ENCODE peak calls at places on chromosome 1, in four cellular contexts. N is IMR-90, T is H1, J is H9. L is an unnamed sample.
A peak's percentile ranks its signal among the peaks of the same experiment; 100 is the strongest.

GRCh38 chr1:211912064-211912463 is 81.5 kb upstream of the LPGAT1 start:
- DNase-seq in N (no peak), T (no peak), J (no peak), L (no peak)

GRCh38 chr1:108897865-108898720 is 21.3 kb downstream of the GPSM2 start:
- DNase-seq in N (peak; percentile 79), T (no peak), J (no peak), L (peak; percentile 53)

GRCh38 chr1:164886101-164886500 is 327.1 kb downstream of the PBX1 start:
- DNase-seq in N (no peak), T (no peak), J (no peak), L (peak; percentile 76)

GRCh38 chr1:58786184-58786926 is 2.5 kb upstream of the JUN start:
- DNase-seq in N (peak; percentile 54), T (no peak), J (no peak), L (no peak)

GRCh38 chr1:226722240-226722900 is 16.7 kb downstream of the ITPKB start:
- DNase-seq in N (no peak), T (no peak), J (no peak), L (no peak)

GRCh38 chr1:92784051-92784638 is 763 bp downstream of the EVI5 start:
- DNase-seq in N (peak; percentile 61), T (no peak), J (peak; percentile 31), L (peak; percentile 42)

GRCh38 chr1:94032637-94033036 is 88.3 kb downstream of the ABCA4 start:
- DNase-seq in N (no peak), T (no peak), J (no peak), L (no peak)

GRCh38 chr1:109764561-109765482 is 1.1 kb upstream of the EPS8L3 start:
- DNase-seq in N (no peak), T (no peak), J (no peak), L (no peak)

GRCh38 chr1:112444269-112444668 is 48.3 kb downstream of the CTTNBP2NL start:
- DNase-seq in N (peak; percentile 77), T (no peak), J (no peak), L (no peak)

GRCh38 chr1:200877010-200877409 is 4.2 kb downstream of the GPR25 start:
- DNase-seq in N (no peak), T (no peak), J (no peak), L (no peak)

DNA sequence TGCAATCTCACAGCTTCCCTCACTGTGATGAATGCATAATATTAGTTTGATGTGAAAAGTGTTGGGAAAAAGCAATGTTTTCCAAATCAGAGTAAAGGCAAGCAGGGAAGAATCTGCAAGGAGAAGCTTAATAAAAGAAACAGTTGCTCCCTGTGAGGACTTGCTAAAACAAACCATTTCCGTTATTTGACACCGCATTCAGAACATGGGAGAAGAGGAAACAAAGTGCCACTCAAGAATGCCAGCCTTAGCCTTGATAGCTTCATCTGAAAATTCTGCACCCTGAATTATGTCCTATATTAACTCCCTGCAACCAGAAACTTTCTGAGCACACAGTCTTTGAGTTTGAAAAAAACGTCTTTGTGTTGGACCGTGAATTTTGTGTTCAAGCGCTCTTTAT is 208.7 kb downstream of the DAB1 start:
- DNase-seq in N (no peak), T (no peak), J (no peak), L (peak; percentile 23)
- H4K5ac ChIP-seq in N (no peak overlapping the region), T (no peak overlapping the region), J (no peak overlapping the region), L (no peak overlapping the region)

GRCh38 chr1:156896490-156897033 is 3.0 kb downstream of the PEAR1 start:
- DNase-seq in N (peak; percentile 92), T (peak; percentile 63), J (peak; percentile 54), L (peak; percentile 93)

GRCh38 chr1:156898971-156899657 is 5.6 kb downstream of the PEAR1 start:
- DNase-seq in N (no peak), T (no peak), J (no peak), L (no peak)

GRCh38 chr1:156900019-156900718 is 6.7 kb downstream of the PEAR1 start:
- DNase-seq in N (peak; percentile 77), T (no peak), J (no peak), L (no peak)

GRCh38 chr1:156897078-156897825 is 3.7 kb downstream of the PEAR1 start:
- DNase-seq in N (peak; percentile 67), T (no peak), J (no peak), L (no peak)

DNA sequence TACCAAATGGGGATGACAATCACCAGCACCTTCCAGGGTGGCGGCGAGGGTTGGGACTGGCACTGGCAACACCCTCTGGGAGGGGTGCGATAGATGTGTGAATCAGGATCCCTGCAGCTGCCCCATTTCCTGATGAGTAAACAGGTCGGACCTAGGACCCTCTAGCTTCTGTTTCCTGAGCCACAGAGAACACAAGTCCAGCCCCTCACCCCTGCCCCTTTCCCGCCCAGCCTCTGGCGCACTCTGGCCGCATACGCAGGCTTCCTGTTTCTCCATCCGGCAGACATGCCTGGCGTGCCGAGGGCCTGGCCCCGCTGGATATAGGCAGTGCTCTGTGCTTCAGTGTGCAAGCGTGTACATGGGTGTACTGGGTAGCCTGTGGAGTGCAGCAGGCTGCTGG is 4.6 kb downstream of the PEAR1 start:
- DNase-seq in N (peak; percentile 72), T (no peak), J (no peak), L (no peak)
- H3K9ac ChIP-seq in N (peak overlapping the region; percentile 62), T (no peak overlapping the region), J (no peak overlapping the region), L (no peak overlapping the region)

DNA sequence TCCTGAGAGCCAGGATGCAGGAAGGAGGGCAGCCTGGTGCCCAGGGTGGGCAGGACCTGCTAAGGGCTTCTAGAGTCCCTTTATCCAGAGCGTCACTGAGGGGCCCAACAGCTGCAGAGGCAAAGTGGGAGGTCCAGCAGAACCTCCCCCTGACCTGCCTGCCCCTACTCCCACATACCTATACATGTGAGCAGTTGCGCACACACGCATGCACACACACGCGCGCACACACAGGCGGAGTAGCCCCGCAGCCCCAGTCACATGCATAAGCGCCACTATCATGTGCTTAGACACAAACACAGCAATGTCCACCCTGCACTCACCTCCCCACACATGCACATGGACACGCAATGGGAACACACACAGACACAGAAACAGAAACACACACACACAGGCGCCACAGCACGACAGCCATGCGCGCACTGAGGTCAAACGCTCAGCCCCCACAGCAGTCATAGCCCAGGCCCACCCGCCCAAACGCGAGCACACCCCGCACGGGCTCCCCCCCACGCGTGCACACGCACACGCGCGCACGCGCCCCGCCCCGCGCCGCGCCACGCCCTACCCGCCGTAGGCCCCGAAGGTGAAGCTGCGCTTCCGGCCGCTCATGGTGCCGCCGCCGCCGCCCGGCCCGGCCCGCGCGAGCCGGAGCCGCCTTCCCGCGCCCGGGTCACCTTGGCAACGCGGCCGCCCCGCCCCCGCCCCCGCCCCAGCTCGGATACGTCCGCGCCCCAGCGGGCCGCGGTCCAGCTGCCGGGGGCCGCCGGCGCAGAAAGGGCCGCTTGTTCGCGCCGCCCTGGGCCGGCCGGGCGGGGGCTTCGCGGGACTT is 17.7 kb downstream of the RAP1GAP start:
- DNase-seq in N (no peak), T (no peak), J (peak; percentile 73), L (peak; percentile 67)
- H4K5ac ChIP-seq in N (no peak overlapping the region), T (no peak overlapping the region), J (no peak overlapping the region), L (no peak overlapping the region)

GRCh38 chr1:190413142-190413541 is 64.5 kb downstream of the BRINP3 start:
- DNase-seq in N (no peak), T (no peak), J (no peak), L (no peak)
- H3K9ac ChIP-seq in N (no peak overlapping the region), T (no peak overlapping the region), J (no peak overlapping the region), L (no peak overlapping the region)

L was measured in mesendoderm.